ENCODE peak calls at places on chromosome 4, in seven cellular contexts. One of them, this sample, is unnamed.

GRCh38 chr4:88283661-88284377 is 542 bp downstream of the PPM1K start:
- DNase-seq in iPS DF 19.7: no peak
- DNase-seq in HCEC 1CT: peak
- DNase-seq in T-cell: peak
- DNase-seq in LoVo: peak
- DNase-seq in upper lobe of right lung: peak
- DNase-seq in occipital lobe: peak
- DNase-seq in this sample: peak

GRCh38 chr4:15348236-15348635 is 79.6 kb upstream of the C1QTNF7 start:
- DNase-seq in iPS DF 19.7: no peak
- DNase-seq in LoVo: no peak
- DNase-seq in HCEC 1CT: no peak
- DNase-seq in upper lobe of right lung: no peak
- DNase-seq in occipital lobe: no peak
- DNase-seq in T-cell: no peak
- DNase-seq in this sample: no peak

GRCh38 chr4:137530176-137530575 is 2.1 kb downstream of the PCDH18 start:
- DNase-seq in occipital lobe: no peak
- DNase-seq in HCEC 1CT: peak
- DNase-seq in T-cell: no peak
- DNase-seq in upper lobe of right lung: no peak
- DNase-seq in LoVo: no peak
- DNase-seq in iPS DF 19.7: no peak
- DNase-seq in this sample: no peak

GRCh38 chr4:5460106-5460801 is 248.1 kb downstream of the EVC2 start:
- DNase-seq in LoVo: peak
- DNase-seq in HCEC 1CT: no peak
- DNase-seq in iPS DF 19.7: no peak
- DNase-seq in T-cell: no peak
- DNase-seq in upper lobe of right lung: peak
- DNase-seq in occipital lobe: no peak
- DNase-seq in this sample: no peak

GRCh38 chr4:77159798-77160197 is 2.8 kb downstream of the CCNG2 start:
- DNase-seq in T-cell: no peak
- DNase-seq in iPS DF 19.7: no peak
- DNase-seq in LoVo: no peak
- DNase-seq in upper lobe of right lung: no peak
- DNase-seq in HCEC 1CT: no peak
- DNase-seq in occipital lobe: no peak
- DNase-seq in this sample: no peak

GRCh38 chr4:147773261-147774184 is 41.6 kb downstream of the ARHGAP10 start:
- DNase-seq in LoVo: no peak
- DNase-seq in occipital lobe: no peak
- DNase-seq in HCEC 1CT: peak
- DNase-seq in T-cell: no peak
- DNase-seq in upper lobe of right lung: no peak
- DNase-seq in iPS DF 19.7: no peak
- DNase-seq in this sample: no peak

GRCh38 chr4:85860066-85860465 is 385.1 kb downstream of the ARHGAP24 start:
- DNase-seq in iPS DF 19.7: no peak
- DNase-seq in occipital lobe: no peak
- DNase-seq in HCEC 1CT: peak
- DNase-seq in T-cell: no peak
- DNase-seq in LoVo: no peak
- DNase-seq in upper lobe of right lung: no peak
- DNase-seq in this sample: no peak

GRCh38 chr4:87989765-87990164 is 14.3 kb downstream of the SPP1 start:
- DNase-seq in occipital lobe: no peak
- DNase-seq in iPS DF 19.7: no peak
- DNase-seq in LoVo: no peak
- DNase-seq in HCEC 1CT: no peak
- DNase-seq in T-cell: no peak
- DNase-seq in upper lobe of right lung: no peak
- DNase-seq in this sample: no peak

GRCh38 chr4:162282711-162283110 is 118.9 kb upstream of the FSTL5 start:
- DNase-seq in iPS DF 19.7: no peak
- DNase-seq in upper lobe of right lung: no peak
- DNase-seq in T-cell: no peak
- DNase-seq in LoVo: no peak
- DNase-seq in HCEC 1CT: no peak
- DNase-seq in occipital lobe: no peak
- DNase-seq in this sample: no peak

GRCh38 chr4:29259556-29259955 is 1460.6 kb upstream of the PCDH7 start:
- DNase-seq in upper lobe of right lung: no peak
- DNase-seq in occipital lobe: no peak
- DNase-seq in LoVo: no peak
- DNase-seq in iPS DF 19.7: no peak
- DNase-seq in T-cell: no peak
- DNase-seq in HCEC 1CT: no peak
- DNase-seq in this sample: no peak

GRCh38 chr4:59818656-59819055 is 1381.5 kb upstream of the ADGRL3 start:
- DNase-seq in LoVo: peak
- DNase-seq in upper lobe of right lung: no peak
- DNase-seq in iPS DF 19.7: no peak
- DNase-seq in HCEC 1CT: no peak
- DNase-seq in T-cell: no peak
- DNase-seq in occipital lobe: no peak
- DNase-seq in this sample: no peak

GRCh38 chr4:121484633-121485032 is 103.8 kb upstream of the QRFPR start:
- DNase-seq in occipital lobe: no peak
- DNase-seq in T-cell: no peak
- DNase-seq in iPS DF 19.7: peak
- DNase-seq in HCEC 1CT: peak
- DNase-seq in LoVo: peak
- DNase-seq in upper lobe of right lung: peak
- DNase-seq in this sample: no peak

This sample was measured in activated naive CD4-positive, alpha-beta T cell treated with anti-CD3 and anti-CD28 coated beads, Interleukin-2, amount 50 U/mL, for 16 hours.